ENCODE peak calls at places on chromosomes 1 and 21, in five cellular contexts. K, E, Y, J and X are unnamed samples.

GRCh38 chr1:31605908-31606427 is 11.5 kb upstream of the HCRTR1 start:
- DNase-seq in K (no peak), E (peak; percentile 88), Y (no peak), J (peak; percentile 55), X (peak; percentile 67)

GRCh38 chr1:89957063-89957462 is 37.8 kb upstream of the ZNF326 start:
- DNase-seq in K (no peak), E (no peak), Y (no peak), J (no peak), X (no peak)

GRCh38 chr21:21200103-21200938 is 202.1 kb downstream of the NCAM2 start:
- DNase-seq in K (peak; percentile 93), E (peak; percentile 99), Y (no peak), J (peak; percentile 99), X (peak; percentile 58)

GRCh38 chr1:156233421-156234127 is 8.4 kb upstream of the BGLAP start:
- DNase-seq in K (no peak), E (peak; percentile 88), Y (no peak), J (peak; percentile 86), X (peak; percentile 44)

GRCh38 chr1:91529856-91530255 is 29.2 kb downstream of the CDC7 start:
- DNase-seq in K (no peak), E (peak; percentile 73), Y (no peak), J (peak; percentile 75), X (peak; percentile 77)

GRCh38 chr1:10599194-10599861 is 124.6 kb downstream of the PEX14 start:
- DNase-seq in K (peak; percentile 79), E (peak; percentile 90), Y (no peak), J (peak; percentile 55), X (peak; percentile 87)

GRCh38 chr1:61140778-61141177 is 58.4 kb downstream of the NFIA start:
- DNase-seq in K (no peak), E (no peak), Y (no peak), J (no peak), X (no peak)

GRCh38 chr1:205061665-205062069 is 18.7 kb downstream of the CNTN2 start:
- DNase-seq in K (peak; percentile 23), E (peak; percentile 52), Y (peak; percentile 63), J (peak; percentile 62), X (peak; percentile 59)

GRCh38 chr21:29349702-29350101 is 51.0 kb downstream of the BACH1 start:
- DNase-seq in K (no peak), E (no peak), Y (no peak), J (no peak), X (peak; percentile 32)

GRCh38 chr1:163570061-163570460 is 248.3 kb downstream of the NUF2 start:
- DNase-seq in K (no peak), E (no peak), Y (no peak), J (no peak), X (no peak)

GRCh38 chr1:46315669-46316403 is 12.3 kb downstream of the UQCRH start:
- DNase-seq in K (no peak), E (peak; percentile 72), Y (no peak), J (peak; percentile 6), X (peak; percentile 68)

GRCh38 chr1:26723013-26723991 is 27.5 kb downstream of the ARID1A start:
- DNase-seq in K (peak; percentile 81), E (peak; percentile 99), Y (peak; percentile 63), J (peak; percentile 99), X (peak; percentile 88)

GRCh38 chr1:18557621-18558465 is 72.8 kb upstream of the PAX7 start:
- DNase-seq in K (no peak), E (no peak), Y (no peak), J (no peak), X (peak; percentile 18)

GRCh38 chr1:3275471-3276340 is 178.8 kb upstream of the ARHGEF16 start:
- DNase-seq in K (no peak), E (peak; percentile 1), Y (no peak), J (no peak), X (no peak)

GRCh38 chr1:95094923-95095322 is 22.2 kb upstream of the ALG14 start:
- DNase-seq in K (no peak), E (no peak), Y (no peak), J (no peak), X (no peak)
- TF ChIP-seq CTCF in K (no peak), E (no peak), Y (no peak), J (no peak), X (no peak)

DNA sequence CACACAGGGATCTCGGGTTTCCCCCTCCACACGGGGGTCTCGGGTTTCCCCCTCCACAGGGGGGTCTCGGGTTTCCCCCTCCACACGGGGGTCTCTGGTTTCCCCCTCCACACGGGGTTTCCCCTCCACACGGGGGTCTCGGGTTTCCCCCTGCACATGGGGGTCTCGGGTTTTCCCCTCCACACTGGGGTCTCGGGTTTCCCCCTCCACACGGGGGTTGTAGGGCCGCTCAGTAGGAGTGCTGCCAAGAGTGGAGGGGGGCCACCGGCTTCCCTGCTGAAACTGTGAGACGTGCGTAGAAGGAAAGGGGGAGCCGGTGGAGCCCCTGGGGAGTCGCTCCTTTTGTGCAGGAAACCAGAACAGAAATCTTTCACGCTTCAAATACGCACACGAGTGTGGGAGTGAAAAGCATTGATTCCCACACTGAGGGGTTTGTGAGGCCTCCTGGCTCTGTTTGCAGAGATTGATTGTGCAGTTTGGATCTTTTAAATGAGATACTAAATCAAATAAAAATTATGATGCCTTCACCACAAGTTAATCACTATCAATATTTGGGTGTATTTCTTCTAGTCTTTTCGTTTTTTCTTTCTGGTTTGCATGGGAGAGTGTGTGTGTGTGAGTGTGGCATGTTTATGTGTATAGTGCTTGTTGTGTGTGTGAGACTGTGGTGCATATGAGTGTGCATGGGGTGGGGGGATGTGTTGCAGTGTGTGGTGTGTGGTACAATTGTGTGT is 54.3 kb upstream of the TRAPPC10 start:
- DNase-seq in K (no peak), E (no peak), Y (no peak), J (no peak), X (no peak)
- H3K4me3 ChIP-seq in K (no peak overlapping the region), E (no peak overlapping the region), Y (no peak overlapping the region), J (no peak overlapping the region), X (no peak overlapping the region)

GRCh38 chr1:29309621-29310020 is 73.3 kb downstream of the PTPRU start:
- DNase-seq in K (no peak), E (no peak), Y (no peak), J (no peak), X (no peak)
- TF ChIP-seq CTCF in K (no peak), E (no peak), Y (no peak), J (no peak), X (no peak)

GRCh38 chr1:117607471-117607870 is 1.6 kb downstream of the TENT5C start:
- DNase-seq in K (no peak), E (no peak), Y (peak; percentile 56), J (no peak), X (peak; percentile 13)
- H3K4me3 ChIP-seq in K (no peak overlapping the region), E (peak overlapping the region; percentile 74), Y (peak overlapping the region; percentile 81), J (no peak overlapping the region), X (peak overlapping the region; percentile 72)

GRCh38 chr1:34744851-34745250 is 10.0 kb upstream of the GJB5 start:
- DNase-seq in K (no peak), E (no peak), Y (no peak), J (no peak), X (no peak)

GRCh38 chr1:34745666-34746065 is 9.2 kb upstream of the GJB5 start:
- DNase-seq in K (no peak), E (no peak), Y (no peak), J (no peak), X (no peak)

GRCh38 chr1:34743775-34744174 is 11.1 kb upstream of the GJB5 start:
- DNase-seq in K (no peak), E (no peak), Y (no peak), J (no peak), X (no peak)

GRCh38 chr1:34740161-34740875 is 14.5 kb upstream of the GJB5 start:
- DNase-seq in K (no peak), E (no peak), Y (no peak), J (peak; percentile 11), X (peak; percentile 68)

DNA sequence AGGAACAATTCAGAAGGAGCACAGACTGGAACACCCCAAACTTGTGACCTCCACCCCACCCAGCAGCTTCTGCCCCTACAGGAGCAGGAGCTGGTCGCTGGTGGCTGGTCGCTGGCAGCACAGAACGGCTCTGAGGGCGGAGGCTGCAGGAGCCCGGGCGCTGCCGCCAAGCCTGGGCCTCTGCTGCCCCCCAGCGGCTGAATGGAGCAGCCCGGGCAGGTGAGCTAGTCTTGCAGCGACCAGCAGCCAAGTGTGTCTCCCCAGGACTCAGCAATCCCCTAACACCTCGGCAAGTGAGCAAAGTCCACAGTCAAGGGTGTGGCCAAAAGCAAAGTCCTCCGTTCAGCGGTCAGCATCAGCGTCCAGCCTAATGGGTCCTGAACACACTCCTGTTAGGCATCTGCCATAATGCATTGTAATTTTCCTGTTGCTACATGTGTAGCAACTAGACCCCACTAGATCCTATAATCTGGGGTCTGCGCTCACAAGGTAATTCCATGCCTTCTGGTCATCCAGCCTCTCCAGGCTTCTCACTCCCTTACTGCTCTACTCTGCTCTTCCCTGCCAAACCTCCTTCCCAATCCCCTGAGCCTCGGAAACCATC is 12.1 kb upstream of the GJB5 start:
- DNase-seq in K (no peak), E (peak; percentile 41), Y (peak; percentile 65), J (peak; percentile 66), X (peak; percentile 80)
- TF ChIP-seq CTCF in K (peak; percentile 98), E (peak; percentile 87), Y (peak; percentile 78), J (peak; percentile 87), X (peak; percentile 90)

GRCh38 chr1:54970901-54971300 is 9.5 kb upstream of the TMEM61 start:
- DNase-seq in K (no peak), E (no peak), Y (no peak), J (no peak), X (peak; percentile 89)

GRCh38 chr1:54973205-54973921 is 7.1 kb upstream of the TMEM61 start:
- DNase-seq in K (no peak), E (peak; percentile 21), Y (no peak), J (peak; percentile 66), X (peak; percentile 55)

GRCh38 chr1:54969879-54970278 is 10.5 kb upstream of the TMEM61 start:
- DNase-seq in K (no peak), E (no peak), Y (no peak), J (no peak), X (no peak)

GRCh38 chr1:54971317-54971791 is 9.1 kb upstream of the TMEM61 start:
- DNase-seq in K (peak; percentile 57), E (peak; percentile 35), Y (no peak), J (no peak), X (peak; percentile 86)

GRCh38 chr1:54972436-54972835 is 8.0 kb upstream of the TMEM61 start:
- DNase-seq in K (no peak), E (no peak), Y (no peak), J (no peak), X (no peak)
- H3K4me3 ChIP-seq in K (no peak overlapping the region), E (no peak overlapping the region), Y (no peak overlapping the region), J (no peak overlapping the region), X (no peak overlapping the region)